ENCODE peak calls at places on chromosomes 16 and 17, in six cellular contexts. H is endothelial cell of umbilical vein, I is A549, W is NB4, D is HepG2, F is GM12878. J is an unnamed sample.

GRCh38 chr16:24255446-24256352 is at the start of gene CACNG3:
- DNase-seq in W (peak; percentile 83), F (no peak), H (peak; percentile 30), D (peak; percentile 37), I (peak; percentile 10), J (peak; percentile 85)

GRCh38 chr16:88456356-88457292 is 3.5 kb downstream of the ZFPM1 start:
- DNase-seq in I (no peak), F (no peak), H (no peak), D (no peak), W (no peak), J (no peak)

GRCh38 chr17:41464682-41465081 is 2.5 kb downstream of the KRT32 start:
- DNase-seq in H (peak; percentile 32), D (no peak), F (no peak), W (no peak), I (peak; percentile 79), J (no peak)

GRCh38 chr17:27478901-27479531 is 22.8 kb downstream of the KSR1 start:
- DNase-seq in F (no peak), D (no peak), W (no peak), I (no peak), H (no peak), J (no peak)

GRCh38 chr17:73559532-73559931 is 84.7 kb downstream of the SDK2 start:
- DNase-seq in F (no peak), I (no peak), W (no peak), D (no peak), H (no peak), J (no peak)

GRCh38 chr17:8153550-8153956 is 1.3 kb upstream of the PER1 start:
- DNase-seq in W (peak; percentile 47), F (no peak), D (peak; percentile 97), H (peak; percentile 95), I (peak; percentile 87), J (peak; percentile 46)

GRCh38 chr17:62652251-62653001 is 25.0 kb downstream of the MRC2 start:
- DNase-seq in W (peak; percentile 91), H (peak; percentile 83), F (no peak), I (peak; percentile 48), D (no peak), J (no peak)

GRCh38 chr17:14515015-14515414 is 214.1 kb downstream of the HS3ST3B1 start:
- DNase-seq in I (no peak), W (no peak), F (no peak), D (no peak), H (no peak), J (no peak)

GRCh38 chr17:337866-338265 is 14.7 kb downstream of the RPH3AL start:
- DNase-seq in D (no peak), H (no peak), I (no peak), F (peak; percentile 28), W (no peak), J (no peak)

GRCh38 chr16:31085873-31086628 is 2.7 kb downstream of the PRSS53 start:
- DNase-seq in I (no peak), D (no peak), F (no peak), W (no peak), H (no peak), J (no peak)

GRCh38 chr17:846901-847777 is 65.0 kb downstream of the MRM3 start:
- DNase-seq in F (no peak), W (no peak), H (peak; percentile 79), I (no peak), D (no peak), J (no peak)

GRCh38 chr17:58252141-58252540 is 13.8 kb downstream of the LPO start:
- DNase-seq in W (no peak), D (no peak), I (no peak), F (no peak), H (no peak), J (no peak)

DNA sequence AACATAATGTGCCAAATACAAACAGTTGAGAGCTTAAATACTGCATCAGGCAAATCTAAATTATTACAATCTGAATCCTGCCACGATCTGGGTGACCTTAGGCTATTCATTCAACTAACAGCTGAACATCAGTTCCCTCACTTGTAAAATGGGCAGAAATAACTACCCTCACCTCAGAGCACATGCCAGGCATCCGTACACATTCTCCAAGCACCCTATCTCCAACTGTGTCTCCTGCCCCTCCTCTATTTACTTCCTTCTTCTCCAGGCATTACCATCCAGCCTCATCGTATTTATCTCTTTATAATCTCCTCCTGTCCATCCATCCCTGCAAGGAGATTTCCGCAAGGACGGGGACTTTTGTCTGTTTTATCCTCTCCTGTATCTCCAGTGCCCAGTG is 192.2 kb upstream of the FOXF1 start:
- DNase-seq in H (no peak), D (no peak), F (no peak), I (no peak), W (peak; percentile 16), J (peak; percentile 16)
- TF ChIP-seq MYC in H (no peak), D (no peak), F (no peak), I (no peak), W (no peak), J (no peak)

GRCh38 chr16:54588026-54588425 is 301.4 kb upstream of the IRX3 start:
- DNase-seq in H (no peak), F (no peak), W (no peak), I (no peak), D (no peak), J (no peak)
- TF ChIP-seq MYC in H (no peak), F (no peak), W (no peak), I (no peak), D (no peak), J (no peak)

GRCh38 chr16:68072038-68072695 is 13.0 kb upstream of the NFATC3 start:
- DNase-seq in I (no peak), W (peak; percentile 26), F (no peak), H (no peak), D (no peak), J (peak; percentile 77)
- TF ChIP-seq MYC in I (no peak), W (no peak), F (no peak), H (no peak), D (no peak), J (no peak)

DNA sequence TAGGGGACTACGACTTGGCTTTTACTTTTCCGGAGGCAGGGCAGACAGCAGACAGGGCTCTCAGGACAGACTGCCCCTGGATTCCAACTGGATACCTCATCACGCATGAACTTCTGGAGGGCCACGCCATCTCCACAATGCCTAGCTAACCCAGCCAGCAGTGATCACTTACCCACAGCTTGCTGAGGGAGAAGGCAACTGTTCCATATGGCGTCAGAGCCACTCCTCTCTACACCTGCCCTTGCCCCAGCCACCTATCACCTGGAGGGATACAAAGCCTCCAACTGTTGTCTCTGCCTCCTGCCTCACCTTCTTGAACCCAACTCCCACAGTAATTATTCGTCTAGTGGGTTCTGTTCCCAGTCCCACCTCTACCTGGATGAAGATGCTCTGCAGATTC is 8.8 kb downstream of the MYO19 start:
- DNase-seq in W (no peak), H (no peak), F (no peak), D (no peak), I (no peak), J (no peak)
- TF ChIP-seq MYC in W (no peak), H (no peak), F (no peak), D (no peak), I (no peak), J (no peak)

DNA sequence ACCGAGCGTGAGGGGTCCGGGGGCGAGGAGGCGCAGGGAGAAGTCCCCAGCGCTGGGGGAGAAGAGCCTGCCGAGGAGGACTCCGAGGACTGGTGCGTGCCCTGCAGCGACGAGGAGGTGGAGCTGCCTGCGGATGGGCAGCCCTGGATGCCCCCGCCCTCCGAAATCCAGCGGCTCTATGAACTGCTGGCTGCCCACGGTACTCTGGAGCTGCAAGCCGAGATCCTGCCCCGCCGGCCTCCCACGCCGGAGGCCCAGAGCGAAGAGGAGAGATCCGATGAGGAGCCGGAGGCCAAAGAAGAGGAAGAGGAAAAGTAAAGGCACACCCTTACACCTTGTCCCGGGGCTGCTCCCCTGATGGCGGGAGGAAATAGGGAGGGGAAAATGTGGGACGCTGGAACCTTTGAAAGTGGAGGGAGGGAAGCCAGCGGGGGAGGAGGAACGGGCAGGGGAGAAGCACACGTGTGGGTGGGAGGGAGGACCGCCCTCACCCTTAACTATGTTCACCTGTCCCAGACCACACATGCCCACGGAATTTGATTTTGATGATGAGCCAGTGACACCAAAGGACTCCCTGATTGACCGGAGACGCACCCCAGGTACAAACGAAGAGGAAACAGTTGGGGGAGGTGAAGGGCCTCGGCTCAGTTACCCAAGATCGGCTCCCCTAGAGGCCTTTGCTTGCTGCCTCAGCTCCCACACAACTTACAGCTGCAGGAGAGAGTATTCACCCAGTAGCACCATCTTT is 916 bp downstream of the PAGR1 start:
- DNase-seq in W (peak; percentile 81), D (peak; percentile 47), F (no peak), I (peak; percentile 67), H (peak; percentile 56), J (peak; percentile 58)
- TF ChIP-seq MYC in W (no peak), D (no peak), F (no peak), I (no peak), H (peak; percentile 19), J (no peak)